ENCODE peak calls at places on chromosomes 16 and 17, in four cellular contexts. One of them, this sample, is unnamed. For H3K36me3 and H3K4me1, the result is how much of the 10 kb centered on the place peaks cover.

GRCh38 chr17:48726182-48726915 is 2.2 kb downstream of the HOXB13 start:
- DNase-seq in heart left ventricle: no peak
- DNase-seq in left ventricle myocardium inferior: no peak
- DNase-seq in psoas muscle: no peak
- DNase-seq in this sample: no peak

GRCh38 chr17:51610155-51610554 is 349.8 kb downstream of the UTP18 start:
- DNase-seq in heart left ventricle: no peak
- DNase-seq in left ventricle myocardium inferior: no peak
- DNase-seq in psoas muscle: no peak
- DNase-seq in this sample: no peak

GRCh38 chr17:62652251-62653001 is 25.0 kb downstream of the MRC2 start:
- DNase-seq in heart left ventricle: peak
- DNase-seq in left ventricle myocardium inferior: peak
- DNase-seq in psoas muscle: peak
- DNase-seq in this sample: peak

GRCh38 chr17:45934044-45934979 is 40.0 kb downstream of the MAPT start:
- DNase-seq in heart left ventricle: no peak
- DNase-seq in left ventricle myocardium inferior: no peak
- DNase-seq in psoas muscle: no peak
- DNase-seq in this sample: no peak

GRCh38 chr17:28388106-28388505 is 16.6 kb downstream of the SARM1 start:
- DNase-seq in heart left ventricle: no peak
- DNase-seq in left ventricle myocardium inferior: no peak
- DNase-seq in psoas muscle: no peak
- DNase-seq in this sample: no peak

GRCh38 chr16:19540241-19540970 is 15.1 kb upstream of the VPS35L start:
- DNase-seq in heart left ventricle: no peak
- DNase-seq in left ventricle myocardium inferior: no peak
- DNase-seq in psoas muscle: no peak
- DNase-seq in this sample: no peak

GRCh38 chr17:18187226-18187625 is 3.6 kb downstream of the ALKBH5 start:
- DNase-seq in heart left ventricle: no peak
- DNase-seq in left ventricle myocardium inferior: no peak
- DNase-seq in psoas muscle: no peak
- DNase-seq in this sample: no peak

GRCh38 chr17:17387017-17387416 is 83.8 kb downstream of the NT5M start:
- DNase-seq in heart left ventricle: peak
- DNase-seq in left ventricle myocardium inferior: no peak
- DNase-seq in psoas muscle: no peak
- DNase-seq in this sample: peak

GRCh38 chr17:10309003-10309974 is 63.5 kb downstream of the MYH13 start:
- DNase-seq in heart left ventricle: no peak
- DNase-seq in left ventricle myocardium inferior: no peak
- DNase-seq in psoas muscle: no peak
- DNase-seq in this sample: no peak

GRCh38 chr16:84334058-84334457 is 34.3 kb upstream of the ATP2C2 start:
- DNase-seq in heart left ventricle: no peak
- DNase-seq in left ventricle myocardium inferior: no peak
- DNase-seq in psoas muscle: no peak
- DNase-seq in this sample: no peak

GRCh38 chr17:80104321-80104955 is 3.1 kb downstream of the GAA start:
- DNase-seq in heart left ventricle: no peak
- DNase-seq in left ventricle myocardium inferior: no peak
- DNase-seq in psoas muscle: no peak
- DNase-seq in this sample: peak

GRCh38 chr16:80480664-80481063 is 60.1 kb upstream of the DYNLRB2 start:
- DNase-seq in heart left ventricle: no peak
- DNase-seq in left ventricle myocardium inferior: no peak
- DNase-seq in psoas muscle: no peak
- DNase-seq in this sample: no peak

GRCh38 chr17:6797718-6798351 is 21.8 kb downstream of the FBXO39 start:
- DNase-seq in heart left ventricle: no peak
- DNase-seq in left ventricle myocardium inferior: no peak
- DNase-seq in psoas muscle: no peak
- DNase-seq in this sample: no peak

GRCh38 chr16:85173077-85173980 is 61.1 kb upstream of the CIBAR2 start:
- DNase-seq in heart left ventricle: no peak
- DNase-seq in left ventricle myocardium inferior: no peak
- DNase-seq in psoas muscle: no peak
- DNase-seq in this sample: no peak

GRCh38 chr17:62868008-62868407 is 59.9 kb upstream of the MARCHF10 start:
- DNase-seq in heart left ventricle: no peak
- DNase-seq in left ventricle myocardium inferior: no peak
- DNase-seq in psoas muscle: no peak
- DNase-seq in this sample: no peak

GRCh38 chr17:81508639-81509047 is 4.0 kb downstream of the ACTG1 start:
- DNase-seq in heart left ventricle: no peak
- DNase-seq in left ventricle myocardium inferior: no peak
- DNase-seq in psoas muscle: no peak
- DNase-seq in this sample: no peak

GRCh38 chr17:64399767-64400156 is 9.1 kb upstream of the PECAM1 start:
- DNase-seq in heart left ventricle: no peak
- DNase-seq in left ventricle myocardium inferior: no peak
- DNase-seq in psoas muscle: no peak
- DNase-seq in this sample: no peak

GRCh38 chr17:40501499-40501911 is at the start of gene TNS4:
- DNase-seq in heart left ventricle: peak
- DNase-seq in left ventricle myocardium inferior: no peak
- DNase-seq in psoas muscle: no peak
- DNase-seq in this sample: no peak

GRCh38 chr17:45368661-45369060 is 51.8 kb upstream of the MAP3K14 start:
- DNase-seq in heart left ventricle: no peak
- DNase-seq in left ventricle myocardium inferior: no peak
- DNase-seq in psoas muscle: no peak
- DNase-seq in this sample: no peak

GRCh38 chr17:15954222-15954621 is 9.3 kb downstream of the ADORA2B start:
- DNase-seq in heart left ventricle: no peak
- DNase-seq in left ventricle myocardium inferior: no peak
- DNase-seq in psoas muscle: no peak
- DNase-seq in this sample: peak

GRCh38 chr17:75065562-75066151 is 18.6 kb downstream of the KCTD2 start:
- DNase-seq in heart left ventricle: no peak
- DNase-seq in left ventricle myocardium inferior: no peak
- DNase-seq in psoas muscle: no peak
- DNase-seq in this sample: peak

GRCh38 chr16:3669067-3669466 is 14.6 kb downstream of the DNASE1 start:
- DNase-seq in heart left ventricle: peak
- DNase-seq in left ventricle myocardium inferior: no peak
- DNase-seq in psoas muscle: no peak
- DNase-seq in this sample: peak

GRCh38 chr16:21263640-21264211 is 14.4 kb downstream of the CRYM start:
- DNase-seq in heart left ventricle: no peak
- DNase-seq in left ventricle myocardium inferior: no peak
- DNase-seq in psoas muscle: no peak
- DNase-seq in this sample: no peak

GRCh38 chr16:87974190-87974589 is 23.0 kb downstream of the BANP start:
- DNase-seq in heart left ventricle: no peak
- DNase-seq in left ventricle myocardium inferior: no peak
- DNase-seq in psoas muscle: no peak
- DNase-seq in this sample: no peak
- H3K27ac ChIP-seq in heart left ventricle: no peak
- H3K27ac ChIP-seq in left ventricle myocardium inferior: no peak
- H3K27ac ChIP-seq in psoas muscle: no peak
- H3K27ac ChIP-seq in this sample: no peak

DNA sequence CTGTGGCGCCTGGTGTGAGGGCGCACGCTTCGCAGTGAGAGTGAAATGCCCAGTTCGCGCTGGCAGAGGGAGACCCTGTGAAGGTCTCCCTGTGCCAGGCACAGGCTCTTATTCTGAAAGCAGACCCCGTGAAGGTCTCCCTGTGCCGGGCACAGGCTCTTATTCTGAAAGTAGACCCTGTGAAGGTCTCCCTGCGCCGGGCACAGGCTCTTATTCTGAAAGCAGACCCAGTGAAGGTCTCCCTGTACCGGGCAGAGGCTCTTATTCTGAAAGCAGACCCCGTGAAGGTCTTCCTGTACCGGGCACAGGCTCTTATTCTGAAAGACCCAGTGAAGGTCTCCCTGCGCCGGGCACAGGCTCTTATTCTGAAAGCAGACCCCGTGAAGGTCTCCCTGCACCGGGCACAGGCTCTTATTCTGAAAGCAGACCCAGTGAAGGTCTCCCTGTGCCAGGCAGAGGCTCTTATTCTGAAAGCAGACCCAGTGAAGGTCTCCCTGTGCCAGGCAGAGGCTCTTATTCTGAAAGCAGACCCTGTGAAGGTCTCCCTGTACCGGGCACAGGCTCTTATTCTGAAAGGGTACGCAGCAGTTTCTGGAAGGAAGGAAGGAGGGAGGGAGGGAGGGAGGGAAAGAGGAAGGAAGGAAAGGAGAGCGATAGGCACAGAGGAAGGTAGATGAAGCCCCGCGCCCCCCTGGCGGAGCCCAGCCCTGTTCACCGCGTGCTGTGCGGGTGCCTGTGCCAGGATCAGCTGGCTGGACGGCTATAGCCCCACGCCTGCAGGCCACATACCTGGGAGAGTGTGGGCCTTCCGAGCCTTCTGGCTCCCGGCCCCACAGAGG is 55.3 kb downstream of the WDR45B start:
- DNase-seq in heart left ventricle: no peak
- DNase-seq in left ventricle myocardium inferior: peak
- DNase-seq in psoas muscle: peak
- DNase-seq in this sample: no peak
- H3K36me3 ChIP-seq in heart left ventricle: under half
- H3K36me3 ChIP-seq in left ventricle myocardium inferior: under half
- H3K36me3 ChIP-seq in psoas muscle: under half
- H3K36me3 ChIP-seq in this sample: under half

DNA sequence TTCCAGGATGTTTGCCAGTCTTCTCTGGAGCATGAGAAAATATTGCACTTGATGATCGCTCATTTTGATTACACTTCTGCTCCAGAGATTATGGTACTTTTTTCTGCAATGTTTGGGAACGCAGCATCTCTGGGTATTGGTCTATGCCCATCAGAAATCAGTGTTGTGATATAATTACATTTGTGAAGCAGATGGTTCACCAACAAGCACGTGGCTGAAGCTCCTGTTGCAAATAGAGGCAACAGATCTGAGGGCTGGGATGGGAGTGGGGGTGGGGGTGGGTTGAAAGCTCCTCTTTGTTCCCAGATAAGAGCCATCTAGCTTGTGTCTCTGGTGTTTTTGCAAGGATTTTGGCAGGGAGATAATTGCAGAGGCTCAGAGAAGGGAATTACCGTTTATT is 252.3 kb downstream of the SHISA9 start:
- DNase-seq in heart left ventricle: no peak
- DNase-seq in left ventricle myocardium inferior: no peak
- DNase-seq in psoas muscle: no peak
- DNase-seq in this sample: no peak
- H3K4me1 ChIP-seq in heart left ventricle: under half
- H3K4me1 ChIP-seq in left ventricle myocardium inferior: under half
- H3K4me1 ChIP-seq in psoas muscle: under half
- H3K4me1 ChIP-seq in this sample: under half

GRCh38 chr17:1712271-1712670 is 2.1 kb upstream of the TLCD2 start:
- DNase-seq in heart left ventricle: no peak
- DNase-seq in left ventricle myocardium inferior: no peak
- DNase-seq in psoas muscle: no peak
- DNase-seq in this sample: no peak
- H3K27ac ChIP-seq in heart left ventricle: no peak
- H3K27ac ChIP-seq in left ventricle myocardium inferior: peak
- H3K27ac ChIP-seq in psoas muscle: peak
- H3K27ac ChIP-seq in this sample: no peak

This sample was measured in aorta.